ENCODE peak calls at places on chromosomes 16 and 17, in ten cellular contexts. M is cardiac muscle cell, L is colonic mucosa, G is HFF-Myc, C is MM.1S, Q is skeletal muscle cell, D is PC-9, E is fibroblast of pulmonary artery, N is spleen, B is hepatocyte. J is an unnamed sample.

GRCh38 chr17:30580916-30581315 is 103.7 kb downstream of the GOSR1 start:
- DNase-seq in M (no peak), L (no peak), G (no peak), C (no peak), Q (no peak), D (no peak), E (no peak), N (no peak), B (no peak), J (no peak)

GRCh38 chr17:60165976-60166375 is 16.2 kb downstream of the CA4 start:
- DNase-seq in M (no peak), L (peak), G (no peak), C (peak), Q (no peak), D (no peak), E (no peak), N (no peak), B (peak), J (no peak)

GRCh38 chr16:88750854-88751253 is 34.2 kb downstream of the PIEZO1 start:
- DNase-seq in M (no peak), L (no peak), G (no peak), C (no peak), Q (no peak), D (no peak), E (no peak), N (no peak), B (no peak), J (no peak)

GRCh38 chr17:46056800-46057304 is 57.8 kb downstream of the STH start:
- DNase-seq in M (peak), L (no peak), G (no peak), C (no peak), Q (peak), D (peak), E (peak), N (no peak), B (no peak), J (peak)

GRCh38 chr16:86580063-86580797 is 1.9 kb downstream of the FOXL1 start:
- DNase-seq in M (no peak), L (no peak), G (no peak), C (no peak), Q (no peak), D (no peak), E (no peak), N (no peak), B (no peak), J (no peak)

GRCh38 chr17:79024901-79025737 is 1.1 kb downstream of the C1QTNF1 start:
- DNase-seq in M (peak), L (peak), G (no peak), C (no peak), Q (no peak), D (no peak), E (peak), N (peak), B (no peak), J (no peak)

GRCh38 chr16:79784007-79784406 is 183.5 kb upstream of the MAF start:
- DNase-seq in M (no peak), L (no peak), G (no peak), C (no peak), Q (no peak), D (no peak), E (no peak), N (no peak), B (peak), J (no peak)

GRCh38 chr16:78317871-78318270 is 218.4 kb downstream of the WWOX start:
- DNase-seq in M (no peak), L (no peak), G (no peak), C (no peak), Q (no peak), D (no peak), E (no peak), N (no peak), B (no peak), J (no peak)

GRCh38 chr17:27978689-27979175 is 63.7 kb upstream of the NLK start:
- DNase-seq in M (peak), L (no peak), G (no peak), C (no peak), Q (no peak), D (no peak), E (peak), N (no peak), B (no peak), J (no peak)

GRCh38 chr16:52494145-52494544 is 52.8 kb downstream of the TOX3 start:
- DNase-seq in M (no peak), L (no peak), G (no peak), C (no peak), Q (no peak), D (no peak), E (no peak), N (no peak), B (no peak), J (no peak)

GRCh38 chr16:2027024-2028010 is 615 bp downstream of the NHERF2 start:
- DNase-seq in M (peak), L (no peak), G (no peak), C (peak), Q (no peak), D (no peak), E (peak), N (peak), B (no peak), J (no peak)

GRCh38 chr17:83116783-83117555 is 37.6 kb downstream of the METRNL start:
- DNase-seq in M (no peak), L (no peak), G (no peak), C (no peak), Q (no peak), D (no peak), E (no peak), N (no peak), B (no peak), J (no peak)

GRCh38 chr17:35345926-35346771 is 27.3 kb downstream of the SLFN11 start:
- DNase-seq in M (peak), L (peak), G (no peak), C (no peak), Q (peak), D (no peak), E (peak), N (peak), B (peak), J (peak)

GRCh38 chr17:78082988-78083387 is 45.6 kb downstream of the TMC6 start:
- DNase-seq in M (no peak), L (no peak), G (no peak), C (no peak), Q (no peak), D (no peak), E (no peak), N (no peak), B (no peak), J (no peak)

GRCh38 chr16:22322021-22322471 is 24.8 kb downstream of the POLR3E start:
- DNase-seq in M (no peak), L (no peak), G (no peak), C (no peak), Q (no peak), D (no peak), E (no peak), N (no peak), B (no peak), J (no peak)

GRCh38 chr17:42865638-42866094 is 14.7 kb downstream of the AOC3 start:
- DNase-seq in M (no peak), L (no peak), G (no peak), C (no peak), Q (no peak), D (no peak), E (no peak), N (no peak), B (no peak), J (no peak)

GRCh38 chr16:70746708-70747424 is 54.1 kb downstream of the VAC14 start:
- DNase-seq in M (peak), L (peak), G (peak), C (no peak), Q (peak), D (peak), E (peak), N (no peak), B (peak), J (peak)

GRCh38 chr16:46920402-46921068 is 36.4 kb downstream of the GPT2 start:
- DNase-seq in M (no peak), L (peak), G (no peak), C (no peak), Q (no peak), D (peak), E (no peak), N (no peak), B (no peak), J (no peak)

GRCh38 chr16:74605746-74606520 is 981 bp downstream of the GLG1 start:
- DNase-seq in M (no peak), L (no peak), G (no peak), C (no peak), Q (no peak), D (no peak), E (no peak), N (no peak), B (no peak), J (no peak)

GRCh38 chr17:69267219-69267618 is 38.6 kb upstream of the ABCA10 start:
- DNase-seq in M (no peak), L (no peak), G (no peak), C (no peak), Q (no peak), D (no peak), E (no peak), N (no peak), B (no peak), J (no peak)

GRCh38 chr17:69265873-69266272 is 37.2 kb upstream of the ABCA10 start:
- DNase-seq in M (no peak), L (no peak), G (no peak), C (no peak), Q (no peak), D (no peak), E (no peak), N (no peak), B (no peak), J (no peak)

GRCh38 chr17:69269174-69269998 is 40.8 kb upstream of the ABCA10 start:
- DNase-seq in M (peak), L (no peak), G (peak), C (no peak), Q (peak), D (peak), E (peak), N (no peak), B (no peak), J (no peak)

DNA sequence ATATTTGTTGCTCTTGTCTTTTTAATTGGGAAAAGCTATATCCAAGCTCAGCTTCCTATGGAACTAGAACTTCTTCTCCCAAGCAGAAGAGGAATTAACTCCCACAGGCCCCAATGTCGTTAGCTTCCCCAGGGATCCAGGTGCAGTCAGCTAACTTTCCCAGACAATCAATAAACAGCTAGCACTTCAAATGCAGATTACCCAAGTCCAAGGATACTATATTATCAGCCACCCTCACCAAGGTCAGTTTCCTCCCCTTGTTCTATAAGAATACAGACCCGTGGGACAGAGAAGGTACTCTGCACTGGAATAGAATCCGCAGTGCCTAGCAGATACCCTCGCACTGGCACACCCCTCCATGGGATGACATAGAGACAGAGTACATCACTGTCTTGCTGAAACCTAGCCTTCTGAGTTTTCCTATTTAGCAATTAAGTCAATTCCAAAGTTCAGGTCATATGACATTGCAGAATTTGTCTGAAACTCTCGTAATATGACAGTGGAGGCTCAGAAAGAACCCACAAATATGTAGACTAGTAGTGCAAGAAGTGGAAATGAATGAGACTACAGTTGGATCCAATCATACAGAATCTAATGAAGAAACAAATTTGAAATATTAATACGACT is 39.9 kb upstream of the ABCA10 start:
- DNase-seq in M (peak), L (no peak), G (no peak), C (no peak), Q (no peak), D (peak), E (no peak), N (no peak), B (peak), J (no peak)
- H3K4me3 ChIP-seq in M (no peak), L (no peak), G (no peak), C (no peak), Q (no peak), D (peak), E (no peak), N (no peak), B (no peak), J (no peak)

DNA sequence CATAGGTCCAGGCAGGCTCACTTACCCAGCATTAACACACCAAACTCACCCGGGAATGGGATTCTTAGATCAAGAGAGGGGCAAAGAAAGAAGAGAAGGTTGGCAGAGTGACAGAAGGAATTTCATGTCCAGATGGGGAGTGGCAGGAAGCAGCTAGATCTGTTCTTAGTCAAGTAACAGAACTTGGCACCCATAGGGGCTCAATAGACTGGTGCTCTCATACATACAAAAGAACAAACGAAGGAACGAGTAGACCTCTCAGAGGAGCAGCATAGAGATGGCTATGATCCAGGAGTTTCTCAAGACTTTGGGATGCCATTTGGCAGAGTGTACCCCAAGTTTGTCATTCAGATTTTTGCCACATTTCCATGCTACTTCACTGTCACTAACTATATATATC is 47.8 kb downstream of the GINS3 start:
- DNase-seq in M (no peak), L (no peak), G (no peak), C (no peak), Q (no peak), D (no peak), E (no peak), N (no peak), B (no peak), J (no peak)
- H3K4me3 ChIP-seq in M (no peak), L (no peak), G (no peak), C (no peak), Q (no peak), D (no peak), E (no peak), N (no peak), B (no peak), J (no peak)

GRCh38 chr17:57707892-57708291 is 37.2 kb downstream of the CCDC182 start:
- DNase-seq in M (peak), L (no peak), G (no peak), C (no peak), Q (no peak), D (no peak), E (peak), N (no peak), B (peak), J (no peak)
- H3K4me3 ChIP-seq in M (no peak), L (no peak), G (no peak), C (no peak), Q (no peak), D (no peak), E (no peak), N (no peak), B (no peak), J (no peak)

GRCh38 chr17:29143894-29144293 is 36.3 kb downstream of the MYO18A start:
- DNase-seq in M (no peak), L (no peak), G (no peak), C (peak), Q (no peak), D (peak), E (no peak), N (no peak), B (no peak), J (no peak)

GRCh38 chr17:29140631-29141483 is 39.3 kb downstream of the MYO18A start:
- DNase-seq in M (peak), L (no peak), G (no peak), C (no peak), Q (no peak), D (peak), E (no peak), N (peak), B (no peak), J (peak)

GRCh38 chr17:29140051-29140582 is 40.1 kb downstream of the MYO18A start:
- DNase-seq in M (peak), L (peak), G (no peak), C (peak), Q (no peak), D (no peak), E (peak), N (peak), B (peak), J (peak)

GRCh38 chr17:29138991-29139682 is 41.1 kb downstream of the MYO18A start:
- DNase-seq in M (no peak), L (peak), G (no peak), C (peak), Q (no peak), D (no peak), E (no peak), N (peak), B (no peak), J (peak)

GRCh38 chr17:29141484-29141835 is 38.7 kb downstream of the MYO18A start:
- DNase-seq in M (no peak), L (no peak), G (no peak), C (no peak), Q (no peak), D (peak), E (no peak), N (no peak), B (no peak), J (no peak)
- H3K4me3 ChIP-seq in M (no peak), L (no peak), G (no peak), C (peak), Q (no peak), D (no peak), E (no peak), N (peak), B (no peak), J (peak)

GRCh38 chr17:49224198-49224996 is 6.2 kb downstream of the PHOSPHO1 start:
- DNase-seq in M (no peak), L (no peak), G (no peak), C (peak), Q (no peak), D (no peak), E (no peak), N (peak), B (peak), J (no peak)
- H3K4me3 ChIP-seq in M (peak), L (peak), G (no peak), C (peak), Q (peak), D (no peak), E (no peak), N (peak), B (peak), J (peak)

GRCh38 chr16:73017321-73017720 is 30.6 kb downstream of the ZFHX3 start:
- DNase-seq in M (no peak), L (no peak), G (no peak), C (no peak), Q (no peak), D (no peak), E (no peak), N (no peak), B (no peak), J (no peak)
- H3K4me3 ChIP-seq in M (no peak), L (no peak), G (no peak), C (no peak), Q (no peak), D (no peak), E (no peak), N (no peak), B (no peak), J (no peak)

GRCh38 chr17:48103379-48103715 is 2.1 kb upstream of the CBX1 start:
- DNase-seq in M (no peak), L (no peak), G (no peak), C (no peak), Q (no peak), D (no peak), E (no peak), N (peak), B (no peak), J (no peak)
- H3K4me3 ChIP-seq in M (no peak), L (no peak), G (no peak), C (no peak), Q (no peak), D (no peak), E (no peak), N (no peak), B (no peak), J (no peak)

GRCh38 chr17:61400786-61401279 is 1.2 kb downstream of the TBX2 start:
- DNase-seq in M (peak), L (no peak), G (no peak), C (no peak), Q (no peak), D (no peak), E (no peak), N (no peak), B (no peak), J (no peak)

GRCh38 chr17:61401280-61402072 is 1.8 kb downstream of the TBX2 start:
- DNase-seq in M (no peak), L (no peak), G (no peak), C (no peak), Q (no peak), D (no peak), E (no peak), N (no peak), B (no peak), J (no peak)

GRCh38 chr17:61402978-61403845 is 3.6 kb downstream of the TBX2 start:
- DNase-seq in M (no peak), L (no peak), G (no peak), C (no peak), Q (no peak), D (no peak), E (no peak), N (peak), B (no peak), J (no peak)

GRCh38 chr17:61400058-61400785 is 579 bp downstream of the TBX2 start:
- DNase-seq in M (peak), L (no peak), G (no peak), C (no peak), Q (no peak), D (peak), E (peak), N (no peak), B (peak), J (no peak)

GRCh38 chr17:61402073-61402541 is 2.5 kb downstream of the TBX2 start:
- DNase-seq in M (no peak), L (no peak), G (no peak), C (no peak), Q (no peak), D (no peak), E (no peak), N (no peak), B (no peak), J (no peak)
- H3K4me3 ChIP-seq in M (peak), L (peak), G (peak), C (no peak), Q (peak), D (no peak), E (peak), N (peak), B (peak), J (no peak)

GRCh38 chr16:11670171-11671131 is 2.2 kb downstream of the SNN start:
- DNase-seq in M (no peak), L (no peak), G (no peak), C (no peak), Q (no peak), D (no peak), E (no peak), N (peak), B (no peak), J (no peak)
- H3K4me3 ChIP-seq in M (no peak), L (no peak), G (no peak), C (no peak), Q (no peak), D (no peak), E (peak), N (peak), B (no peak), J (no peak)

GRCh38 chr16:57301126-57301817 is 16.8 kb upstream of the PLLP start:
- DNase-seq in M (no peak), L (peak), G (no peak), C (no peak), Q (no peak), D (no peak), E (no peak), N (peak), B (no peak), J (no peak)
- H3K4me3 ChIP-seq in M (peak), L (no peak), G (peak), C (peak), Q (peak), D (no peak), E (no peak), N (no peak), B (no peak), J (no peak)

J was measured in Jurkat, Clone E6-1.